ENCODE peak calls at places on chromosomes 7 and 10, in ten cellular contexts. T is endothelial cell of umbilical vein; S is astrocyte; F is fibroblast of lung; N is breast epithelium; W is lower lobe of right lung; U is CD4-positive, alpha-beta T cell; L is A549; C is progenitor cell of endocrine pancreas; M is H9. D is an unnamed sample.
A peak's percentile ranks its signal among the peaks of the same experiment; 100 is the strongest.

GRCh38 chr7:116324582-116324981 is 114.2 kb downstream of the TES start:
- DNase-seq in T (peak; percentile 69), S (no peak), F (no peak), N (no peak), W (no peak), U (no peak), L (no peak), C (no peak), M (no peak), D (no peak)

GRCh38 chr7:42742321-42742720 is 169.5 kb downstream of the C7orf25 start:
- DNase-seq in T (no peak), S (no peak), F (no peak), N (no peak), W (no peak), U (no peak), L (no peak), C (no peak), M (no peak), D (no peak)

GRCh38 chr7:81780914-81781693 is 11.3 kb upstream of the HGF start:
- DNase-seq in T (no peak), S (no peak), F (no peak), N (no peak), W (no peak), U (no peak), L (peak; percentile 28), C (no peak), M (no peak), D (no peak)

GRCh38 chr10:27743736-27744477 is 1.7 kb downstream of the MKX start:
- DNase-seq in T (no peak), S (no peak), F (no peak), N (no peak), W (no peak), U (no peak), L (peak; percentile 11), C (no peak), M (no peak), D (no peak)

GRCh38 chr10:31757374-31757773 is 171.3 kb downstream of the ARHGAP12 start:
- DNase-seq in T (no peak), S (no peak), F (no peak), N (no peak), W (no peak), U (no peak), L (no peak), C (no peak), M (no peak), D (no peak)

GRCh38 chr10:51103818-51104217 is 29.5 kb downstream of the PRKG1 start:
- DNase-seq in T (peak; percentile 45), S (no peak), F (no peak), N (no peak), W (no peak), U (no peak), L (no peak), C (no peak), M (no peak), D (no peak)

GRCh38 chr7:20895563-20895962 is 108.9 kb upstream of the SP8 start:
- DNase-seq in T (no peak), S (no peak), F (peak; percentile 4), N (no peak), W (no peak), U (no peak), L (no peak), C (no peak), M (no peak), D (no peak)

GRCh38 chr7:16668049-16668858 is 22.3 kb downstream of the BZW2 start:
- DNase-seq in T (no peak), S (peak; percentile 100), F (peak; percentile 100), N (peak; percentile 70), W (peak; percentile 74), U (no peak), L (peak; percentile 96), C (no peak), M (no peak), D (peak; percentile 89)

GRCh38 chr10:109821672-109822071 is 101.6 kb downstream of the XPNPEP1 start:
- DNase-seq in T (no peak), S (no peak), F (no peak), N (no peak), W (no peak), U (no peak), L (no peak), C (no peak), M (no peak), D (no peak)

GRCh38 chr7:149285581-149285975 is 23.6 kb downstream of the ZNF783 start:
- DNase-seq in T (peak; percentile 34), S (peak; percentile 19), F (peak; percentile 39), N (peak; percentile 45), W (no peak), U (no peak), L (peak; percentile 15), C (no peak), M (no peak), D (no peak)

GRCh38 chr7:27438878-27439589 is 196.4 kb downstream of the EVX1 start:
- DNase-seq in T (no peak), S (no peak), F (no peak), N (no peak), W (no peak), U (no peak), L (no peak), C (no peak), M (no peak), D (no peak)

GRCh38 chr7:27433581-27433980 is 191.0 kb downstream of the EVX1 start:
- DNase-seq in T (no peak), S (no peak), F (no peak), N (no peak), W (no peak), U (no peak), L (no peak), C (no peak), M (no peak), D (no peak)

GRCh38 chr7:27435461-27435860 is 192.9 kb downstream of the EVX1 start:
- DNase-seq in T (no peak), S (peak; percentile 24), F (peak; percentile 39), N (no peak), W (no peak), U (no peak), L (no peak), C (no peak), M (no peak), D (no peak)

GRCh38 chr7:27431465-27431864 is 188.9 kb downstream of the EVX1 start:
- DNase-seq in T (no peak), S (no peak), F (no peak), N (no peak), W (no peak), U (no peak), L (no peak), C (no peak), M (no peak), D (no peak)

GRCh38 chr7:27434729-27435400 is 192.3 kb downstream of the EVX1 start:
- DNase-seq in T (no peak), S (no peak), F (no peak), N (no peak), W (no peak), U (no peak), L (no peak), C (no peak), M (no peak), D (no peak)
- TF ChIP-seq CTCF in T (no peak), S (no peak), F (no peak), N (no peak), W (no peak), U (no peak), L (no peak), C (no peak), M (peak; percentile 49), D (no peak)

DNA sequence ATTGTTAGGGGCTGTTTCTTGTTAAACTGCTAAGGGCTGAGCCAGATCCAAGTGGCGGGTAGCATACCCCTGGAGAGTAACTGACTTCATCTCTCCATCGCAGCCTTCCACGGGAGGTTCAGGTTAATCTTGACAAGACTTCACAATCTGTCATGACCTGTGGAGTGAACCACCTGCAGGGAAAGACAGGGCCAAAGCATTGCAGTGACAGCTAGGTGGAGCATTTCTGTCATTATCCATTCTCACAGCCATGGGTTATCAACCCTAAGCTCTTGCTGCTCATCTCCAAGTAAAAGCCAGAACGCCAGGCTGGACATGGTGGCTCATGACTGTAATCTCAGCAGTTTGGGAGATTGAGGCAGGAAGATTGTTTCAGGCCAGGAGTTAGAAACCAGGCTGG is 17.2 kb downstream of the ABCC2 start:
- DNase-seq in T (no peak), S (no peak), F (no peak), N (no peak), W (no peak), U (no peak), L (no peak), C (no peak), M (no peak), D (no peak)
- TF ChIP-seq CTCF in T (no peak), S (no peak), F (no peak), N (no peak), W (no peak), U (no peak), L (no peak), C (no peak), M (peak; percentile 33), D (no peak)

GRCh38 chr10:75926763-75927162 is 495.3 kb downstream of the LRMDA start:
- DNase-seq in T (no peak), S (no peak), F (no peak), N (no peak), W (no peak), U (no peak), L (no peak), C (no peak), M (no peak), D (peak; percentile 33)
- TF ChIP-seq CTCF in T (no peak), S (no peak), F (no peak), N (no peak), W (no peak), U (no peak), L (no peak), C (no peak), M (no peak), D (no peak)

GRCh38 chr7:137489880-137490279 is 146.3 kb upstream of the PTN start:
- DNase-seq in T (no peak), S (no peak), F (no peak), N (no peak), W (no peak), U (no peak), L (no peak), C (no peak), M (no peak), D (no peak)

GRCh38 chr7:137484326-137484725 is 140.8 kb upstream of the PTN start:
- DNase-seq in T (no peak), S (peak; percentile 63), F (peak; percentile 73), N (no peak), W (no peak), U (no peak), L (no peak), C (no peak), M (no peak), D (no peak)

GRCh38 chr7:137485818-137486217 is 142.3 kb upstream of the PTN start:
- DNase-seq in T (no peak), S (no peak), F (no peak), N (no peak), W (no peak), U (no peak), L (no peak), C (no peak), M (no peak), D (no peak)

GRCh38 chr7:137492889-137493288 is 149.4 kb upstream of the PTN start:
- DNase-seq in T (no peak), S (no peak), F (no peak), N (no peak), W (no peak), U (no peak), L (no peak), C (no peak), M (no peak), D (no peak)

DNA sequence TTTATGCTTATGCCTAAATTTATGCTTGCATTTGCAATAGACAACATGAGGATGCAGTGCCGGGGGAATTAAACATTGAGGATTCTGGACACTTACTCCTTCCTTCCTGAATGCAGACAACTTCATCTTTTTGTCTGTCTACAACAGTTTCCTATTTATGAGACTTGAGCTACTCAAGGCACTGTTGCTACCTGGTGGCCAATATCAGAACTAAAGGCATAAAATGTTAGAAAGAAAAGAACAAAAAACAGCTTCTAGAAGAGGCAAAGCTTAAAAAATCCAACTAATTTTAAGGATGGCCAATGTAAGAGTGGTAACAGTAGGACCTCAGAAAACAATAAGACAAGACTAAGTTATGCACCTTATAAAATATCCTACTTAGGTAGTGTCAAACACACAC is 144.5 kb upstream of the PTN start:
- DNase-seq in T (no peak), S (no peak), F (peak; percentile 21), N (no peak), W (no peak), U (no peak), L (no peak), C (no peak), M (no peak), D (no peak)
- TF ChIP-seq CTCF in T (no peak), S (no peak), F (peak; percentile 40), N (no peak), W (no peak), U (no peak), L (no peak), C (peak; percentile 20), M (peak; percentile 45), D (no peak)

D was measured in Calu3.